ENCODE peak calls at places on chromosomes 11 and 22, in six cellular contexts. S, R, Z, H, K and J are unnamed samples.

GRCh38 chr22:32702421-32702820 is 99.1 kb upstream of the TIMP3 start:
- DNase-seq in S (no peak), R (no peak), Z (no peak), H (no peak), K (no peak), J (no peak)

GRCh38 chr22:41364955-41365354 is 16.8 kb upstream of the TEF start:
- DNase-seq in S (no peak), R (no peak), Z (no peak), H (no peak), K (no peak), J (no peak)

GRCh38 chr11:27166130-27166529 is 125.5 kb downstream of the BBOX1 start:
- DNase-seq in S (no peak), R (no peak), Z (no peak), H (no peak), K (no peak), J (no peak)

GRCh38 chr22:42262964-42263363 is 7.5 kb downstream of the TCF20 start:
- DNase-seq in S (no peak), R (no peak), Z (no peak), H (peak), K (no peak), J (no peak)

GRCh38 chr11:17164361-17165246 is 43.2 kb downstream of the PIK3C2A start:
- DNase-seq in S (peak), R (peak), Z (no peak), H (no peak), K (no peak), J (no peak)

GRCh38 chr11:64251986-64252837 is 882 bp downstream of the PLCB3 start:
- DNase-seq in S (peak), R (no peak), Z (no peak), H (no peak), K (peak), J (peak)

GRCh38 chr11:116731097-116731761 is 41.6 kb downstream of the BUD13 start:
- DNase-seq in S (no peak), R (peak), Z (no peak), H (no peak), K (peak), J (no peak)

GRCh38 chr11:18352581-18352980 is 30.2 kb downstream of the GTF2H1 start:
- DNase-seq in S (no peak), R (no peak), Z (no peak), H (no peak), K (no peak), J (no peak)

GRCh38 chr11:119480375-119481020 is 57.5 kb upstream of the THY1 start:
- DNase-seq in S (peak), R (no peak), Z (no peak), H (no peak), K (peak), J (no peak)

GRCh38 chr11:47715082-47715669 is at the start of gene AGBL2:
- DNase-seq in S (peak), R (peak), Z (peak), H (peak), K (peak), J (peak)

GRCh38 chr11:797300-798092 is 585 bp downstream of the SLC25A22 start:
- DNase-seq in S (peak), R (peak), Z (peak), H (no peak), K (peak), J (peak)
- TF ChIP-seq POLR2AphosphoS5 in S (no peak), R (no peak), Z (no peak), H (peak), K (peak), J (peak)

GRCh38 chr11:62791501-62792192 is at the start of gene TMEM223:
- DNase-seq in S (peak), R (peak), Z (peak), H (no peak), K (peak), J (peak)
- TF ChIP-seq POLR2A in S (peak), R (peak), Z (peak), H (peak), K (peak), J (peak)

DNA sequence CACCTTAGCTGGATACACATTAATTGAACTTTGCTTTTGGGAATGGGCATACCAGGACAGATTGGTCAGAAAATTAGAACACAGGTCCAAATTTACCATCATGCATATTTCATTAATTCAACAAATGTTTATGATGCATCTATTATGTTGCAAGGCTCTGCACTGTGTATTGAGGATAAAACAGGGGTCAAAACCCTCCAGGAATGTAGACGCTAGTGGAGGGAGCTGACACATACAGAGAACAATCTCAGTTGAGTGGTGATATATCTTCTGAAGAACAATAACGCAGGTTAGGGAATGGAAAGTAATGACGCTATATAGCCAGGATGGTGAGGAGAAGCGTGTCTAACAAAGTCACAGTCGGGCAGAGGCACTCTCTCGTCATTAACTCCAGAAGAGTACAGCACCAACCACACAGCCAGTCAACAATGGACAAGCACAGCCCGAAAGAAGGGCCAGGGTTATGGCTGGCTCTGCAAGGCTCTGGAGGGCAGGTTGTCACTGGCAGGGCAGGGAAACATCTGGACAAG is 3.8 kb downstream of the FLI1 start:
- DNase-seq in S (no peak), R (no peak), Z (no peak), H (no peak), K (no peak), J (no peak)
- TF ChIP-seq TAF1 in S (no peak), R (no peak), Z (no peak), H (no peak), K (no peak), J (no peak)

DNA sequence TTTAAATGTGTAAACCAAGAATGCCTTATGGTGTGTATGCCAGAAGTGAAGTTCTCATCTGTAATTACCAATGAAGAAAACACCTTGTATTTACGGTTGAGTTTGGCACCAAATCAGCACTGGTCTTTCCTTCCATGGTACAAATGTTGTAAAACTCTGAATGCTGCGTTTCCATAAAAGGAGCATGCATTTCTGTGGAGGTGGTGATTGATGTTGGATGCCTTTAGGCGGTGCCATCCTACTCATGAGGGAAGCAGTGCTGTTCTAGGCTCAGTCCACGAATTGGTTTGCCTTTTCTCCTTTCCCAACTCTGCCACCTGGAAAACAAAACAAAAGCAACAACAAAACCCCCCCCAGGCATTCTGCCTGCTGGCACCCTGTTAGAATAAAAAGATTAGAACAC is 124.4 kb downstream of the TEAD1 start:
- DNase-seq in S (no peak), R (no peak), Z (no peak), H (no peak), K (no peak), J (no peak)
- TF ChIP-seq POLR2AphosphoS5 in S (no peak), R (no peak), Z (no peak), H (no peak), K (no peak), J (no peak)